ENCODE peak calls at places on chromosomes 2 and 18, in eight cellular contexts. One of them, this sample, is unnamed.

GRCh38 chr2:196957881-196958525 is 31.5 kb upstream of the PGAP1 start:
- DNase-seq in AG04449: no peak
- DNase-seq in activated CD4-positive, alpha-beta T cell treated with anti-CD3 and anti-CD28 coated beads, Interleukin-2, amount 50 U/mL, for 1 hour: no peak
- DNase-seq in iris pigment epithelial cell: no peak
- DNase-seq in GM03348: no peak
- DNase-seq in kidney: no peak
- DNase-seq in nephron progenitor cell: no peak
- DNase-seq in astrocyte of the spinal cord: no peak
- DNase-seq in this sample: no peak

GRCh38 chr18:79524181-79525078 is 128.7 kb downstream of the NFATC1 start:
- DNase-seq in AG04449: no peak
- DNase-seq in activated CD4-positive, alpha-beta T cell treated with anti-CD3 and anti-CD28 coated beads, Interleukin-2, amount 50 U/mL, for 1 hour: peak
- DNase-seq in iris pigment epithelial cell: no peak
- DNase-seq in GM03348: no peak
- DNase-seq in kidney: peak
- DNase-seq in nephron progenitor cell: no peak
- DNase-seq in astrocyte of the spinal cord: no peak
- DNase-seq in this sample: peak

GRCh38 chr2:108968619-108969018 is 20.4 kb downstream of the EDAR start:
- DNase-seq in AG04449: no peak
- DNase-seq in activated CD4-positive, alpha-beta T cell treated with anti-CD3 and anti-CD28 coated beads, Interleukin-2, amount 50 U/mL, for 1 hour: no peak
- DNase-seq in iris pigment epithelial cell: peak
- DNase-seq in GM03348: no peak
- DNase-seq in kidney: no peak
- DNase-seq in nephron progenitor cell: no peak
- DNase-seq in astrocyte of the spinal cord: no peak
- DNase-seq in this sample: no peak

GRCh38 chr2:43224571-43225092 is 1.8 kb downstream of the ZFP36L2 start:
- DNase-seq in AG04449: no peak
- DNase-seq in activated CD4-positive, alpha-beta T cell treated with anti-CD3 and anti-CD28 coated beads, Interleukin-2, amount 50 U/mL, for 1 hour: peak
- DNase-seq in iris pigment epithelial cell: peak
- DNase-seq in GM03348: peak
- DNase-seq in kidney: peak
- DNase-seq in nephron progenitor cell: peak
- DNase-seq in astrocyte of the spinal cord: no peak
- DNase-seq in this sample: no peak

GRCh38 chr2:130975729-130976128 is 117.5 kb downstream of the FAM168B start:
- DNase-seq in AG04449: no peak
- DNase-seq in activated CD4-positive, alpha-beta T cell treated with anti-CD3 and anti-CD28 coated beads, Interleukin-2, amount 50 U/mL, for 1 hour: no peak
- DNase-seq in iris pigment epithelial cell: no peak
- DNase-seq in GM03348: no peak
- DNase-seq in kidney: no peak
- DNase-seq in nephron progenitor cell: no peak
- DNase-seq in astrocyte of the spinal cord: no peak
- DNase-seq in this sample: no peak

GRCh38 chr2:217915706-217916105 is 87.1 kb downstream of the TNS1 start:
- DNase-seq in AG04449: no peak
- DNase-seq in activated CD4-positive, alpha-beta T cell treated with anti-CD3 and anti-CD28 coated beads, Interleukin-2, amount 50 U/mL, for 1 hour: no peak
- DNase-seq in iris pigment epithelial cell: no peak
- DNase-seq in GM03348: no peak
- DNase-seq in kidney: no peak
- DNase-seq in nephron progenitor cell: no peak
- DNase-seq in astrocyte of the spinal cord: no peak
- DNase-seq in this sample: no peak

GRCh38 chr2:166106431-166107015 is 21.3 kb downstream of the SCN1A start:
- DNase-seq in AG04449: no peak
- DNase-seq in activated CD4-positive, alpha-beta T cell treated with anti-CD3 and anti-CD28 coated beads, Interleukin-2, amount 50 U/mL, for 1 hour: no peak
- DNase-seq in iris pigment epithelial cell: peak
- DNase-seq in GM03348: no peak
- DNase-seq in kidney: no peak
- DNase-seq in nephron progenitor cell: peak
- DNase-seq in astrocyte of the spinal cord: peak
- DNase-seq in this sample: no peak

GRCh38 chr2:101699191-101699938 is 1.9 kb downstream of the MAP4K4 start:
- DNase-seq in AG04449: no peak
- DNase-seq in activated CD4-positive, alpha-beta T cell treated with anti-CD3 and anti-CD28 coated beads, Interleukin-2, amount 50 U/mL, for 1 hour: no peak
- DNase-seq in iris pigment epithelial cell: no peak
- DNase-seq in GM03348: no peak
- DNase-seq in kidney: no peak
- DNase-seq in nephron progenitor cell: no peak
- DNase-seq in astrocyte of the spinal cord: peak
- DNase-seq in this sample: no peak

GRCh38 chr2:86297382-86298147 is 39.9 kb downstream of the REEP1 start:
- DNase-seq in AG04449: no peak
- DNase-seq in activated CD4-positive, alpha-beta T cell treated with anti-CD3 and anti-CD28 coated beads, Interleukin-2, amount 50 U/mL, for 1 hour: no peak
- DNase-seq in iris pigment epithelial cell: no peak
- DNase-seq in GM03348: no peak
- DNase-seq in kidney: no peak
- DNase-seq in nephron progenitor cell: no peak
- DNase-seq in astrocyte of the spinal cord: no peak
- DNase-seq in this sample: no peak

GRCh38 chr2:181755181-181755580 is 74.9 kb upstream of the NEUROD1 start:
- DNase-seq in AG04449: no peak
- DNase-seq in activated CD4-positive, alpha-beta T cell treated with anti-CD3 and anti-CD28 coated beads, Interleukin-2, amount 50 U/mL, for 1 hour: no peak
- DNase-seq in iris pigment epithelial cell: no peak
- DNase-seq in GM03348: no peak
- DNase-seq in kidney: no peak
- DNase-seq in nephron progenitor cell: no peak
- DNase-seq in astrocyte of the spinal cord: no peak
- DNase-seq in this sample: no peak

GRCh38 chr2:241989074-241989473 is 119.5 kb downstream of the RTP5 start:
- DNase-seq in AG04449: no peak
- DNase-seq in activated CD4-positive, alpha-beta T cell treated with anti-CD3 and anti-CD28 coated beads, Interleukin-2, amount 50 U/mL, for 1 hour: no peak
- DNase-seq in iris pigment epithelial cell: no peak
- DNase-seq in GM03348: no peak
- DNase-seq in kidney: no peak
- DNase-seq in nephron progenitor cell: no peak
- DNase-seq in astrocyte of the spinal cord: no peak
- DNase-seq in this sample: no peak

GRCh38 chr2:120653026-120653425 is 82.6 kb upstream of the GLI2 start:
- DNase-seq in AG04449: peak
- DNase-seq in activated CD4-positive, alpha-beta T cell treated with anti-CD3 and anti-CD28 coated beads, Interleukin-2, amount 50 U/mL, for 1 hour: no peak
- DNase-seq in iris pigment epithelial cell: no peak
- DNase-seq in GM03348: peak
- DNase-seq in kidney: no peak
- DNase-seq in nephron progenitor cell: no peak
- DNase-seq in astrocyte of the spinal cord: no peak
- DNase-seq in this sample: no peak

GRCh38 chr2:118122768-118123335 is 34.6 kb downstream of the INSIG2 start:
- DNase-seq in AG04449: no peak
- DNase-seq in activated CD4-positive, alpha-beta T cell treated with anti-CD3 and anti-CD28 coated beads, Interleukin-2, amount 50 U/mL, for 1 hour: no peak
- DNase-seq in iris pigment epithelial cell: no peak
- DNase-seq in GM03348: no peak
- DNase-seq in kidney: no peak
- DNase-seq in nephron progenitor cell: no peak
- DNase-seq in astrocyte of the spinal cord: no peak
- DNase-seq in this sample: no peak

GRCh38 chr2:119350311-119350998 is 16.2 kb downstream of the C2orf76 start:
- DNase-seq in AG04449: no peak
- DNase-seq in activated CD4-positive, alpha-beta T cell treated with anti-CD3 and anti-CD28 coated beads, Interleukin-2, amount 50 U/mL, for 1 hour: no peak
- DNase-seq in iris pigment epithelial cell: no peak
- DNase-seq in GM03348: no peak
- DNase-seq in kidney: no peak
- DNase-seq in nephron progenitor cell: no peak
- DNase-seq in astrocyte of the spinal cord: no peak
- DNase-seq in this sample: no peak

GRCh38 chr2:159290289-159290907 is 3.9 kb upstream of the WDSUB1 start:
- DNase-seq in AG04449: peak
- DNase-seq in activated CD4-positive, alpha-beta T cell treated with anti-CD3 and anti-CD28 coated beads, Interleukin-2, amount 50 U/mL, for 1 hour: no peak
- DNase-seq in iris pigment epithelial cell: peak
- DNase-seq in GM03348: peak
- DNase-seq in kidney: no peak
- DNase-seq in nephron progenitor cell: no peak
- DNase-seq in astrocyte of the spinal cord: peak
- DNase-seq in this sample: no peak

GRCh38 chr2:224433442-224433841 is 31.5 kb upstream of the FAM124B start:
- DNase-seq in AG04449: no peak
- DNase-seq in activated CD4-positive, alpha-beta T cell treated with anti-CD3 and anti-CD28 coated beads, Interleukin-2, amount 50 U/mL, for 1 hour: no peak
- DNase-seq in iris pigment epithelial cell: no peak
- DNase-seq in GM03348: no peak
- DNase-seq in kidney: no peak
- DNase-seq in nephron progenitor cell: no peak
- DNase-seq in astrocyte of the spinal cord: no peak
- DNase-seq in this sample: no peak

GRCh38 chr2:199405241-199405640 is 52.5 kb downstream of the SATB2 start:
- DNase-seq in AG04449: no peak
- DNase-seq in activated CD4-positive, alpha-beta T cell treated with anti-CD3 and anti-CD28 coated beads, Interleukin-2, amount 50 U/mL, for 1 hour: no peak
- DNase-seq in iris pigment epithelial cell: peak
- DNase-seq in GM03348: peak
- DNase-seq in kidney: no peak
- DNase-seq in nephron progenitor cell: no peak
- DNase-seq in astrocyte of the spinal cord: no peak
- DNase-seq in this sample: no peak

GRCh38 chr2:99819766-99820165 is 322.6 kb downstream of the AFF3 start:
- DNase-seq in AG04449: no peak
- DNase-seq in activated CD4-positive, alpha-beta T cell treated with anti-CD3 and anti-CD28 coated beads, Interleukin-2, amount 50 U/mL, for 1 hour: no peak
- DNase-seq in iris pigment epithelial cell: no peak
- DNase-seq in GM03348: no peak
- DNase-seq in kidney: no peak
- DNase-seq in nephron progenitor cell: no peak
- DNase-seq in astrocyte of the spinal cord: no peak
- DNase-seq in this sample: no peak

GRCh38 chr2:173898178-173898668 is 67.0 kb downstream of the SP3 start:
- DNase-seq in AG04449: no peak
- DNase-seq in activated CD4-positive, alpha-beta T cell treated with anti-CD3 and anti-CD28 coated beads, Interleukin-2, amount 50 U/mL, for 1 hour: no peak
- DNase-seq in iris pigment epithelial cell: no peak
- DNase-seq in GM03348: no peak
- DNase-seq in kidney: no peak
- DNase-seq in nephron progenitor cell: no peak
- DNase-seq in astrocyte of the spinal cord: no peak
- DNase-seq in this sample: no peak

GRCh38 chr18:306608-307255 is 38.9 kb upstream of the THOC1 start:
- DNase-seq in AG04449: no peak
- DNase-seq in activated CD4-positive, alpha-beta T cell treated with anti-CD3 and anti-CD28 coated beads, Interleukin-2, amount 50 U/mL, for 1 hour: no peak
- DNase-seq in iris pigment epithelial cell: no peak
- DNase-seq in GM03348: no peak
- DNase-seq in kidney: no peak
- DNase-seq in nephron progenitor cell: no peak
- DNase-seq in astrocyte of the spinal cord: no peak
- DNase-seq in this sample: no peak

GRCh38 chr2:173793649-173794565 is 171.3 kb downstream of the SP3 start:
- DNase-seq in AG04449: no peak
- DNase-seq in activated CD4-positive, alpha-beta T cell treated with anti-CD3 and anti-CD28 coated beads, Interleukin-2, amount 50 U/mL, for 1 hour: no peak
- DNase-seq in iris pigment epithelial cell: no peak
- DNase-seq in GM03348: no peak
- DNase-seq in kidney: no peak
- DNase-seq in nephron progenitor cell: no peak
- DNase-seq in astrocyte of the spinal cord: no peak
- DNase-seq in this sample: no peak

GRCh38 chr2:64283015-64283570 is 138.9 kb upstream of the PELI1 start:
- DNase-seq in AG04449: no peak
- DNase-seq in activated CD4-positive, alpha-beta T cell treated with anti-CD3 and anti-CD28 coated beads, Interleukin-2, amount 50 U/mL, for 1 hour: no peak
- DNase-seq in iris pigment epithelial cell: no peak
- DNase-seq in GM03348: no peak
- DNase-seq in kidney: no peak
- DNase-seq in nephron progenitor cell: no peak
- DNase-seq in astrocyte of the spinal cord: no peak
- DNase-seq in this sample: no peak

GRCh38 chr2:180776924-180777323 is 203.5 kb upstream of the UBE2E3 start:
- DNase-seq in AG04449: peak
- DNase-seq in activated CD4-positive, alpha-beta T cell treated with anti-CD3 and anti-CD28 coated beads, Interleukin-2, amount 50 U/mL, for 1 hour: no peak
- DNase-seq in iris pigment epithelial cell: no peak
- DNase-seq in GM03348: peak
- DNase-seq in kidney: no peak
- DNase-seq in nephron progenitor cell: no peak
- DNase-seq in astrocyte of the spinal cord: peak
- DNase-seq in this sample: no peak

GRCh38 chr2:157107460-157107859 is 150.0 kb upstream of the GALNT5 start:
- DNase-seq in AG04449: no peak
- DNase-seq in activated CD4-positive, alpha-beta T cell treated with anti-CD3 and anti-CD28 coated beads, Interleukin-2, amount 50 U/mL, for 1 hour: no peak
- DNase-seq in iris pigment epithelial cell: peak
- DNase-seq in GM03348: no peak
- DNase-seq in kidney: no peak
- DNase-seq in nephron progenitor cell: no peak
- DNase-seq in astrocyte of the spinal cord: no peak
- DNase-seq in this sample: no peak

GRCh38 chr18:48949606-48950535 is 894 bp downstream of the SMAD7 start:
- DNase-seq in AG04449: no peak
- DNase-seq in activated CD4-positive, alpha-beta T cell treated with anti-CD3 and anti-CD28 coated beads, Interleukin-2, amount 50 U/mL, for 1 hour: peak
- DNase-seq in iris pigment epithelial cell: peak
- DNase-seq in GM03348: no peak
- DNase-seq in kidney: peak
- DNase-seq in nephron progenitor cell: peak
- DNase-seq in astrocyte of the spinal cord: peak
- DNase-seq in this sample: peak

GRCh38 chr2:5722236-5722635 is 30.1 kb downstream of the SOX11 start:
- DNase-seq in AG04449: no peak
- DNase-seq in activated CD4-positive, alpha-beta T cell treated with anti-CD3 and anti-CD28 coated beads, Interleukin-2, amount 50 U/mL, for 1 hour: no peak
- DNase-seq in iris pigment epithelial cell: no peak
- DNase-seq in GM03348: no peak
- DNase-seq in kidney: no peak
- DNase-seq in nephron progenitor cell: no peak
- DNase-seq in astrocyte of the spinal cord: no peak
- DNase-seq in this sample: no peak

GRCh38 chr2:219684721-219685689 is 57.6 kb downstream of the SLC4A3 start:
- DNase-seq in AG04449: no peak
- DNase-seq in activated CD4-positive, alpha-beta T cell treated with anti-CD3 and anti-CD28 coated beads, Interleukin-2, amount 50 U/mL, for 1 hour: peak
- DNase-seq in iris pigment epithelial cell: peak
- DNase-seq in GM03348: peak
- DNase-seq in kidney: peak
- DNase-seq in nephron progenitor cell: peak
- DNase-seq in astrocyte of the spinal cord: peak
- DNase-seq in this sample: no peak

GRCh38 chr2:118932949-118933348 is 9.0 kb upstream of the MARCO start:
- DNase-seq in AG04449: no peak
- DNase-seq in activated CD4-positive, alpha-beta T cell treated with anti-CD3 and anti-CD28 coated beads, Interleukin-2, amount 50 U/mL, for 1 hour: no peak
- DNase-seq in iris pigment epithelial cell: no peak
- DNase-seq in GM03348: no peak
- DNase-seq in kidney: no peak
- DNase-seq in nephron progenitor cell: no peak
- DNase-seq in astrocyte of the spinal cord: no peak
- DNase-seq in this sample: no peak

GRCh38 chr2:127575185-127575765 is 39.8 kb downstream of the MYO7B start:
- DNase-seq in AG04449: no peak
- DNase-seq in activated CD4-positive, alpha-beta T cell treated with anti-CD3 and anti-CD28 coated beads, Interleukin-2, amount 50 U/mL, for 1 hour: no peak
- DNase-seq in iris pigment epithelial cell: no peak
- DNase-seq in GM03348: no peak
- DNase-seq in kidney: no peak
- DNase-seq in nephron progenitor cell: no peak
- DNase-seq in astrocyte of the spinal cord: no peak
- DNase-seq in this sample: no peak

GRCh38 chr2:179137191-179137590 is 87.3 kb upstream of the CCDC141 start:
- DNase-seq in AG04449: no peak
- DNase-seq in activated CD4-positive, alpha-beta T cell treated with anti-CD3 and anti-CD28 coated beads, Interleukin-2, amount 50 U/mL, for 1 hour: no peak
- DNase-seq in iris pigment epithelial cell: no peak
- DNase-seq in GM03348: no peak
- DNase-seq in kidney: no peak
- DNase-seq in nephron progenitor cell: no peak
- DNase-seq in astrocyte of the spinal cord: no peak
- DNase-seq in this sample: no peak

GRCh38 chr18:59724116-59724515 is 26.9 kb upstream of the CCBE1 start:
- DNase-seq in AG04449: no peak
- DNase-seq in activated CD4-positive, alpha-beta T cell treated with anti-CD3 and anti-CD28 coated beads, Interleukin-2, amount 50 U/mL, for 1 hour: no peak
- DNase-seq in iris pigment epithelial cell: no peak
- DNase-seq in GM03348: no peak
- DNase-seq in kidney: no peak
- DNase-seq in nephron progenitor cell: no peak
- DNase-seq in astrocyte of the spinal cord: no peak
- DNase-seq in this sample: no peak

GRCh38 chr2:239236808-239237205 is 164.0 kb downstream of the HDAC4 start:
- DNase-seq in AG04449: no peak
- DNase-seq in activated CD4-positive, alpha-beta T cell treated with anti-CD3 and anti-CD28 coated beads, Interleukin-2, amount 50 U/mL, for 1 hour: no peak
- DNase-seq in iris pigment epithelial cell: no peak
- DNase-seq in GM03348: no peak
- DNase-seq in kidney: no peak
- DNase-seq in nephron progenitor cell: no peak
- DNase-seq in astrocyte of the spinal cord: no peak
- DNase-seq in this sample: no peak

GRCh38 chr2:19911799-19912509 is 10.2 kb upstream of the TTC32 start:
- DNase-seq in AG04449: peak
- DNase-seq in activated CD4-positive, alpha-beta T cell treated with anti-CD3 and anti-CD28 coated beads, Interleukin-2, amount 50 U/mL, for 1 hour: no peak
- DNase-seq in iris pigment epithelial cell: peak
- DNase-seq in GM03348: peak
- DNase-seq in kidney: no peak
- DNase-seq in nephron progenitor cell: no peak
- DNase-seq in astrocyte of the spinal cord: peak
- DNase-seq in this sample: no peak

GRCh38 chr2:145992572-145992971 is 1472.7 kb upstream of the ZEB2 start:
- DNase-seq in AG04449: no peak
- DNase-seq in activated CD4-positive, alpha-beta T cell treated with anti-CD3 and anti-CD28 coated beads, Interleukin-2, amount 50 U/mL, for 1 hour: no peak
- DNase-seq in iris pigment epithelial cell: no peak
- DNase-seq in GM03348: no peak
- DNase-seq in kidney: no peak
- DNase-seq in nephron progenitor cell: no peak
- DNase-seq in astrocyte of the spinal cord: no peak
- DNase-seq in this sample: no peak

This sample was measured in effector memory CD8-positive, alpha-beta T cell.